ENCODE peak calls at places on chromosome 2, in nine cellular contexts. D is HepG2, P is SK-N-SH, K is K562, E is transverse colon, C is A549, A is suprapubic skin, J is ovary, U is sigmoid colon. F is an unnamed sample.

GRCh38 chr2:37566517-37566961 is 104.9 kb downstream of the CDC42EP3 start:
- DNase-seq in D (no peak), P (no peak), K (no peak), E (no peak), C (no peak), A (no peak), J (no peak), U (no peak), F (no peak)

GRCh38 chr2:46273919-46274318 is 23.3 kb upstream of the EPAS1 start:
- DNase-seq in D (no peak), P (no peak), K (no peak), E (no peak), C (no peak), A (no peak), J (no peak), U (no peak), F (no peak)

GRCh38 chr2:28658369-28658768 is 93.3 kb upstream of the PPP1CB start:
- DNase-seq in D (no peak), P (no peak), K (no peak), E (no peak), C (no peak), A (no peak), J (no peak), U (peak), F (no peak)

GRCh38 chr2:43034242-43034619 is 192.2 kb downstream of the ZFP36L2 start:
- DNase-seq in D (no peak), P (no peak), K (no peak), E (no peak), C (no peak), A (no peak), J (peak), U (peak), F (no peak)

GRCh38 chr2:96409543-96410184 is 74.1 kb downstream of the NCAPH start:
- DNase-seq in D (no peak), P (peak), K (no peak), E (no peak), C (no peak), A (no peak), J (no peak), U (no peak), F (no peak)

GRCh38 chr2:188456114-188456909 is 164.6 kb downstream of the GULP1 start:
- DNase-seq in D (no peak), P (no peak), K (no peak), E (no peak), C (no peak), A (no peak), J (no peak), U (no peak), F (no peak)

GRCh38 chr2:128323501-128323931 is 4.8 kb upstream of the HS6ST1 start:
- DNase-seq in D (no peak), P (no peak), K (no peak), E (no peak), C (no peak), A (no peak), J (no peak), U (peak), F (peak)

GRCh38 chr2:49288902-49289680 is 134.8 kb upstream of the FSHR start:
- DNase-seq in D (no peak), P (no peak), K (no peak), E (no peak), C (no peak), A (no peak), J (no peak), U (no peak), F (no peak)

GRCh38 chr2:64861338-64862000 is 127.7 kb upstream of the SLC1A4 start:
- DNase-seq in D (no peak), P (no peak), K (no peak), E (no peak), C (no peak), A (no peak), J (no peak), U (no peak), F (peak)

GRCh38 chr2:101625387-101625786 is 72.1 kb upstream of the MAP4K4 start:
- DNase-seq in D (peak), P (no peak), K (no peak), E (no peak), C (no peak), A (no peak), J (no peak), U (no peak), F (no peak)

GRCh38 chr2:202609381-202610145 is 25.2 kb upstream of the FAM117B start:
- DNase-seq in D (no peak), P (no peak), K (no peak), E (peak), C (no peak), A (no peak), J (no peak), U (no peak), F (no peak)

GRCh38 chr2:173854840-173855239 is 110.3 kb downstream of the SP3 start:
- DNase-seq in D (no peak), P (no peak), K (no peak), E (no peak), C (peak), A (no peak), J (no peak), U (no peak), F (no peak)

GRCh38 chr2:218745559-218746469 is 35.2 kb downstream of the TTLL4 start:
- DNase-seq in D (peak), P (no peak), K (no peak), E (no peak), C (no peak), A (no peak), J (no peak), U (peak), F (peak)

GRCh38 chr2:1731512-1731962 is 12.8 kb downstream of the PXDN start:
- DNase-seq in D (no peak), P (peak), K (no peak), E (peak), C (no peak), A (peak), J (no peak), U (peak), F (peak)

GRCh38 chr2:64063924-64064331 is 44.7 kb upstream of the VPS54 start:
- DNase-seq in D (peak), P (no peak), K (no peak), E (no peak), C (no peak), A (no peak), J (no peak), U (no peak), F (no peak)

GRCh38 chr2:117984208-117984607 is 29.7 kb downstream of the CCDC93 start:
- DNase-seq in D (no peak), P (no peak), K (no peak), E (no peak), C (no peak), A (no peak), J (no peak), U (no peak), F (no peak)

GRCh38 chr2:1796581-1796930 is 52.2 kb upstream of the PXDN start:
- DNase-seq in D (no peak), P (no peak), K (no peak), E (no peak), C (no peak), A (no peak), J (no peak), U (no peak), F (no peak)

GRCh38 chr2:25650249-25650648 is 23.1 kb downstream of the DTNB start:
- DNase-seq in D (no peak), P (no peak), K (no peak), E (no peak), C (no peak), A (no peak), J (no peak), U (no peak), F (no peak)

GRCh38 chr2:142100139-142100873 is 30.5 kb downstream of the LRP1B start:
- DNase-seq in D (no peak), P (no peak), K (no peak), E (no peak), C (no peak), A (no peak), J (no peak), U (no peak), F (no peak)

GRCh38 chr2:86313341-86313740 is 24.1 kb downstream of the REEP1 start:
- DNase-seq in D (no peak), P (no peak), K (no peak), E (no peak), C (no peak), A (no peak), J (no peak), U (no peak), F (no peak)

GRCh38 chr2:17768894-17769293 is 15.0 kb downstream of the GEN1 start:
- DNase-seq in D (no peak), P (no peak), K (no peak), E (no peak), C (no peak), A (no peak), J (no peak), U (no peak), F (no peak)

GRCh38 chr2:185859506-185859905 is 120.9 kb downstream of the FSIP2 start:
- DNase-seq in D (no peak), P (no peak), K (no peak), E (no peak), C (no peak), A (no peak), J (no peak), U (no peak), F (no peak)

GRCh38 chr2:221111739-221112138 is 460.4 kb downstream of the EPHA4 start:
- DNase-seq in D (no peak), P (no peak), K (no peak), E (no peak), C (no peak), A (no peak), J (no peak), U (no peak), F (no peak)

GRCh38 chr2:216802516-216803265 is 57.2 kb downstream of the TNP1 start:
- DNase-seq in D (no peak), P (no peak), K (no peak), E (no peak), C (no peak), A (no peak), J (no peak), U (no peak), F (no peak)

GRCh38 chr2:101515512-101515911 is 40.6 kb upstream of the RFX8 start:
- DNase-seq in D (no peak), P (no peak), K (no peak), E (no peak), C (no peak), A (no peak), J (peak), U (peak), F (no peak)

GRCh38 chr2:228613133-228613532 is 431.6 kb upstream of the SPHKAP start:
- DNase-seq in D (no peak), P (no peak), K (no peak), E (no peak), C (no peak), A (no peak), J (no peak), U (no peak), F (no peak)

GRCh38 chr2:160365691-160366367 is 127.8 kb downstream of the RBMS1 start:
- DNase-seq in D (no peak), P (no peak), K (no peak), E (peak), C (no peak), A (peak), J (peak), U (peak), F (peak)

GRCh38 chr2:187169108-187169713 is 278.8 kb downstream of the CALCRL start:
- DNase-seq in D (no peak), P (no peak), K (no peak), E (no peak), C (no peak), A (no peak), J (no peak), U (no peak), F (no peak)

GRCh38 chr2:105110295-105110829 is 72.5 kb downstream of the MRPS9 start:
- DNase-seq in D (no peak), P (no peak), K (no peak), E (no peak), C (no peak), A (no peak), J (no peak), U (no peak), F (no peak)

GRCh38 chr2:28977176-28977875 is 3.8 kb upstream of the TOGARAM2 start:
- DNase-seq in D (no peak), P (no peak), K (no peak), E (no peak), C (no peak), A (no peak), J (no peak), U (peak), F (no peak)

GRCh38 chr2:233225230-233226068 is 26.0 kb upstream of the ATG16L1 start:
- DNase-seq in D (no peak), P (no peak), K (no peak), E (no peak), C (no peak), A (no peak), J (no peak), U (no peak), F (no peak)

GRCh38 chr2:209911486-209911885 is 91.0 kb upstream of the RPE start:
- DNase-seq in D (no peak), P (no peak), K (no peak), E (no peak), C (no peak), A (no peak), J (no peak), U (no peak), F (no peak)

GRCh38 chr2:210617732-210618330 is 61.4 kb downstream of the CPS1 start:
- DNase-seq in D (peak), P (peak), K (peak), E (no peak), C (peak), A (no peak), J (no peak), U (no peak), F (no peak)

GRCh38 chr2:205030695-205031094 is 485.4 kb downstream of the PARD3B start:
- DNase-seq in D (peak), P (no peak), K (no peak), E (no peak), C (no peak), A (no peak), J (no peak), U (no peak), F (no peak)

GRCh38 chr2:62152000-62152399 is 43.9 kb upstream of the B3GNT2 start:
- DNase-seq in D (no peak), P (no peak), K (no peak), E (no peak), C (no peak), A (no peak), J (no peak), U (no peak), F (no peak)

GRCh38 chr2:46036929-46037328 is 260.3 kb upstream of the EPAS1 start:
- DNase-seq in D (no peak), P (no peak), K (no peak), E (no peak), C (no peak), A (no peak), J (no peak), U (no peak), F (no peak)

GRCh38 chr2:120486441-120486840 is 140.5 kb downstream of the INHBB start:
- DNase-seq in D (no peak), P (no peak), K (no peak), E (no peak), C (no peak), A (no peak), J (no peak), U (no peak), F (no peak)

GRCh38 chr2:35495182-35495581 is 860.4 kb upstream of the CRIM1 start:
- DNase-seq in D (no peak), P (no peak), K (no peak), E (no peak), C (no peak), A (no peak), J (no peak), U (no peak), F (no peak)

GRCh38 chr2:190809876-190810525 is 70.6 kb upstream of the GLS start:
- DNase-seq in D (no peak), P (no peak), K (no peak), E (no peak), C (no peak), A (no peak), J (no peak), U (no peak), F (no peak)

DNA sequence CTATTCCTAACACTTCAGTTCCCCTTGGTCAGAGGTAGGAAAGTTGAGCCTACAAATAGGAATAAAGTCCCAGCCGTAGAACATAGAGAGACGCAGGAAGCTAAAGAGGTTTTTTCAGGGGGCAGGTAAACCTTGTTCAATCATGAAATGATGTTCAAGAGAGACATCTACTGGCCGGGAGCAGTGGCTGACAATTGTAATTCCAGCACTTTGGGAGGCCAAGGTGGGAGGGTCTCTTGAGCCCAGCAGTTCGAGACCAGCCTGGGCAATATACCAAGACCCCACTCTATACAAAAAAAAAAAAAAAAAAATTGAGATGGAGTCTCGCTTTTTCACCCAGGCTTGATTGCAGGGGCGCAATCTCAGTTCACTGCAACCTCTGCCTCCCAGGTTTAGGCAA is 66.7 kb upstream of the DNAJC10 start:
- DNase-seq in D (peak), P (peak), K (no peak), E (peak), C (peak), A (no peak), J (no peak), U (no peak), F (no peak)
- TF ChIP-seq EP300 in D (no peak), P (no peak), K (no peak), E (no peak), C (no peak), A (no peak), J (no peak), U (no peak), F (no peak)

DNA sequence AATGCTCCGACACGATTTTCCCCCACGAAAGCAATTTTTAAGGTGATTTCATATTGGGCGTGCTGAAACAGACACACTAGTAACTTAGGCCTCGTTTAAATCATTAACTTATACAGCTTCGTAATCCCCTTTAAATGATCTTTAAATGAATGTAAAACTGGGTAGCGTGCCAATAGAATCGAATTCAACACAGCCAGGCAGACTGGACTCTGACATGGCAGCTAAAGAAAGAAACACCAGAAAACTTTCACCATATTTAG is 2.4 kb upstream of the ID2 start:
- DNase-seq in D (no peak), P (no peak), K (no peak), E (no peak), C (no peak), A (no peak), J (no peak), U (no peak), F (no peak)
- TF ChIP-seq EP300 in D (no peak), P (no peak), K (no peak), E (no peak), C (no peak), A (no peak), J (no peak), U (no peak), F (no peak)

DNA sequence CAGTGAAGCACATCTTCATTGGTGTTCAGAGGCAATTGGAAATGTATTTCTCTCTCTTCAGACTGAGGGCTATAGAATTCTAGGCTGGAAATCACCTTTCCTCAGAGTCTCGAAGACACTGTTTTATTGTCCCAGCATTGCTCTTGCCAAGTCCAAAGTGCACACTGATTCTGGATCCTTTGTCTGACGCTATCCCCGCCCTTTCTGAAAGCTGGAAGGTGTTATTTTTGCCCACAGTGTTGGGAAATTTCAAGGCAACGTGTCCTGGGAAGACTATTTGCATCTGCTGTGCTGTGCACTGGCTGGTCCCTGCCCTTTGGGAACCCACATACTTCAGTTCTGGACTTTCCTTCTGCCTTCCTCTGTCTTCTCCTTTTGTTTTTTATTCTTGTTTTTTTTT is 190.8 kb downstream of the SH3BP4 start:
- DNase-seq in D (peak), P (no peak), K (no peak), E (peak), C (no peak), A (no peak), J (no peak), U (no peak), F (no peak)
- TF ChIP-seq EP300 in D (no peak), P (no peak), K (no peak), E (no peak), C (no peak), A (no peak), J (no peak), U (no peak), F (no peak)

DNA sequence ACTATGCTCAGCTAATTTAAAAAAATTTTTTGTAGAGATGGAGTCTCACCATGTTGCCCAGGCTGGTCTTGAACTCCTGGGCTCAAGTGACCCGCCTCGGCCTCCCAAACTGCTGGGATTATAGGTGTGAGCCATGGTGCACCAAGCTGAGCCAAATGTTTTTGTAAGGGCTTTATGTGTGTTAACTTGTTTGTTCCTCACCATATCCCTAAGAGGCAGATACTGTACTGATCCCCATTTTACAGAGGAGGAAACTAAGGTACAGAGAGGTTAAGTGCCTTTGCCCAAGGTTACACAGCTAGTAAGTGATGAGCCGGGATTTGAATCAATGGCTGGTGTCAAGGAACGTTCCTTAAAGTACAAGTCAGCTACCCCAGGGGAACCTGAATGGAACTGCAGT is 85.3 kb upstream of the KLF7 start:
- DNase-seq in D (no peak), P (no peak), K (no peak), E (no peak), C (no peak), A (no peak), J (no peak), U (no peak), F (no peak)
- TF ChIP-seq EP300 in D (no peak), P (no peak), K (no peak), E (no peak), C (no peak), A (no peak), J (no peak), U (no peak), F (no peak)

GRCh38 chr2:143451622-143452021 is 322.4 kb downstream of the ARHGAP15 start:
- DNase-seq in D (no peak), P (no peak), K (no peak), E (no peak), C (no peak), A (no peak), J (no peak), U (no peak), F (no peak)
- TF ChIP-seq EP300 in D (no peak), P (peak), K (no peak), E (no peak), C (no peak), A (no peak), J (no peak), U (no peak), F (no peak)

DNA sequence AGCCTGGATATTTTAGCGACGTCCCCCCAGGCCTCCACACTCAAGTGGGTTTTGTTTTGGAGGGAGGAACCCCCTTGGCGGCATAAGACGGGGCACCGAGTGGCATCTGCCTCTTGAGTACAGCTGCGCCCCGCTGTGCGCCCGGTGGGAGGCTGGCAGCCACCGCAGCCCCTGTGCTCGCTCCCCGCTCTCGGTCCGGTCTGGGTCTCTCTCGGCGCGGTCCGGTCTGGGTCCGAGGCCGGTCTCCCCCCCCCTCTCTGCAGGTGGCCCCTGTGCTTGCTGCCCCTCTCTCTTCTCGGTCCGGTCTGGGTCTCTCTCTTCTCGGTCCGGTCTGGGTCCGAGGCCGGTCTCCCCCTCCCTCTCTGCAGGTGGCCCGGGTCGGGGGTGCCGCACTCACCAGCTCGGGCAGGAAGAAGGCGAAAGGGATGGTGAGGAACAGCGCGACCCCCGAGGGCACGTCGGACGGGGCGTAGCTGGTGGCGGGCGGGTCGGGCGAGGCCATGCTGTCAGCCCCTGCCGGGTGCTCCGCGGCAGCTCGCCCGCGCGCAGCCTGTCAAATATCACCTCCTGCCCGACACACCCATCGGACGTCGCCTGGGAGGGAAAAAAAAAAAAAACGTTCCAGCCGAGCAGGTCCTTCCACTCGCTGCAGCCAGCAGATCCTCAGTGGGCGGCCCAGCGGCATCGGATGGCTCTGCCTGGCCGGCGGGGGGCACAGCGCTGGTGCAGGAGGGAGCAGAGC is at the start of gene MALL:
- DNase-seq in D (no peak), P (peak), K (no peak), E (peak), C (peak), A (no peak), J (no peak), U (no peak), F (peak)
- TF ChIP-seq EP300 in D (no peak), P (no peak), K (no peak), E (no peak), C (no peak), A (no peak), J (no peak), U (no peak), F (no peak)

GRCh38 chr2:79982445-79982844 is 322.1 kb downstream of the LRRTM1 start:
- DNase-seq in D (peak), P (no peak), K (peak), E (peak), C (no peak), A (no peak), J (no peak), U (no peak), F (no peak)
- TF ChIP-seq EP300 in D (no peak), P (no peak), K (no peak), E (no peak), C (no peak), A (no peak), J (no peak), U (no peak), F (no peak)

F was measured in stomach.